ENCODE peak calls at places on chromosomes 11 and 22, in four cellular contexts. B is GM23338, E is fibroblast of villous mesenchyme, L is gastrocnemius medialis. X is an unnamed sample.

GRCh38 chr11:45754261-45754709 is 50.7 kb upstream of the SLC35C1 start:
- DNase-seq in L (no peak), B (peak; percentile 11), E (peak; percentile 65), X (no peak)

GRCh38 chr11:75429902-75430691 is 2.9 kb downstream of the KLHL35 start:
- DNase-seq in L (no peak), B (peak; percentile 74), E (peak; percentile 75), X (peak; percentile 58)

GRCh38 chr11:15006139-15006759 is 34.1 kb upstream of the CALCA start:
- DNase-seq in L (no peak), B (peak; percentile 84), E (peak; percentile 58), X (peak; percentile 65)

GRCh38 chr11:8777907-8778767 is 95.5 kb downstream of the RPL27A start:
- DNase-seq in B (no peak), L (peak; percentile 13), E (peak; percentile 60), X (peak; percentile 72)

GRCh38 chr22:47190276-47190956 is 428.0 kb downstream of the TBC1D22A start:
- DNase-seq in B (no peak), L (no peak), E (no peak), X (no peak)

GRCh38 chr11:36257351-36257750 is 31.9 kb downstream of the COMMD9 start:
- DNase-seq in L (no peak), E (peak; percentile 52), B (no peak), X (peak; percentile 62)

GRCh38 chr22:24358105-24358836 is 69.1 kb upstream of the ADORA2A start:
- DNase-seq in L (no peak), E (no peak), B (no peak), X (no peak)

GRCh38 chr11:20451568-20451967 is 64.1 kb downstream of the PRMT3 start:
- DNase-seq in L (no peak), E (peak; percentile 50), B (no peak), X (peak; percentile 66)

GRCh38 chr11:6333112-6333511 is 12.8 kb upstream of the CAVIN3 start:
- DNase-seq in E (no peak), B (no peak), L (no peak), X (no peak)

GRCh38 chr11:66860449-66860831 is 3.6 kb downstream of the LRFN4 start:
- DNase-seq in L (no peak), E (no peak), B (peak; percentile 53), X (no peak)

GRCh38 chr11:71282581-71283351 is 30.4 kb upstream of the SHANK2 start:
- DNase-seq in E (no peak), B (no peak), L (no peak), X (no peak)

GRCh38 chr11:63489879-63490278 is 1.1 kb downstream of the PLAAT5 start:
- DNase-seq in B (peak; percentile 74), E (peak; percentile 80), L (no peak), X (peak; percentile 26)

GRCh38 chr11:117219455-117219854 is 12.4 kb downstream of the PCSK7 start:
- DNase-seq in E (no peak), B (no peak), L (no peak), X (no peak)

GRCh38 chr22:25880524-25880923 is 138.5 kb downstream of the MYO18B start:
- DNase-seq in L (no peak), E (no peak), B (peak; percentile 25), X (no peak)
- TF ChIP-seq CTCF in L (no peak), E (no peak), B (peak; percentile 34), X (no peak)

DNA sequence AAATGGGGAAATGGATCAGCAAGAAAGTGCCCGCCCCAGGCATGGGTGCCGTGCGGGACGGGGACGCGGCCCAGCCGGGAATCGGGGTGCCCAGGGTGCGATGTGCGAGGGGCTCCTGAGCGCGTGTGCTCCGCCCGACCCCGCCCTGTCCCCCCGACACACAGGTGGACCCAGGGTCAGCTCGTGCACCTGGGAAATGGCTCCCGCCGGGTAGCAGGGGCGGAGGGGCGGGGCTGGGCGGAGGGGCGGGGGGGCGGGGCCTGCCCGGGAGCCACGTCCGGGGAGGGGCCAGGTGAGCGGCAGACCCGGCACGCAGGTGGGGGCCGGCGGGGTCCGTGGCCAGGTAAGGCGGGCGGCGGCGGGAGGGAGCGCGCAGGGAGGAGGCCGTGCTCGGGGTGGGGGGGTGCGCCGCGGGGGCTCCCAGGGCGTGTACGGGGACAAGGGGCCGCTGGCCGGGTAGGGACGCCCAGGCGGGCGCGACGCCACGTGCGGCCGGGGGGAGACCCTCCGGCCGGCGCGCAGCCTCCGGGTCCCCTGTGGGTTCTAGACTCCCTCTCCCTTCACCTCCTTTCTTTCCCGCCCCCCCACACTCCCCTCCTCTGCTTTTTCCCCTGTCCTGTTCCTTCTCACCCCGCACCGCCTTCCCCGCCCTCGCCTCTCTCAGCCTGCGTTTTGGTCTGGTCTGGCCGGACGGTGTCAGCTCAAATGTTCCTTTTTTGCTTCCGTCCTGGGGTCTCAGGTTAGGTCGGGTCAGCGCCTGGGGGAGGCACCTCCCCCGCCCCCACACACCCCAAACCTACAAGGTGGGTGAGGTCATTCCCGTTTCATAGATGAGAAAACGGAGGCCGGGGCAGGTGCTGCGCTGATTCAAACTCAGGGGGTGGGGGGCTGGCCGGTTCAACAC is at the start of gene ARHGAP8:
- DNase-seq in E (no peak), B (peak; percentile 85), L (no peak), X (no peak)
- TF ChIP-seq CTCF in E (no peak), B (no peak), L (no peak), X (no peak)

GRCh38 chr11:1261241-1262071 is 38.6 kb downstream of the MUC5B start:
- DNase-seq in L (no peak), E (no peak), B (no peak), X (no peak)

GRCh38 chr11:1259561-1259960 is 36.7 kb downstream of the MUC5B start:
- DNase-seq in L (no peak), E (no peak), B (no peak), X (no peak)

GRCh38 chr11:1259076-1259461 is 36.2 kb downstream of the MUC5B start:
- DNase-seq in L (no peak), B (no peak), E (no peak), X (no peak)

GRCh38 chr11:1260620-1261019 is 37.8 kb downstream of the MUC5B start:
- DNase-seq in E (no peak), L (no peak), B (no peak), X (no peak)

GRCh38 chr11:1260023-1260501 is 37.2 kb downstream of the MUC5B start:
- DNase-seq in L (no peak), B (peak; percentile 28), E (peak; percentile 5), X (peak; percentile 27)
- TF ChIP-seq CTCF in L (no peak), B (no peak), E (no peak), X (no peak)

DNA sequence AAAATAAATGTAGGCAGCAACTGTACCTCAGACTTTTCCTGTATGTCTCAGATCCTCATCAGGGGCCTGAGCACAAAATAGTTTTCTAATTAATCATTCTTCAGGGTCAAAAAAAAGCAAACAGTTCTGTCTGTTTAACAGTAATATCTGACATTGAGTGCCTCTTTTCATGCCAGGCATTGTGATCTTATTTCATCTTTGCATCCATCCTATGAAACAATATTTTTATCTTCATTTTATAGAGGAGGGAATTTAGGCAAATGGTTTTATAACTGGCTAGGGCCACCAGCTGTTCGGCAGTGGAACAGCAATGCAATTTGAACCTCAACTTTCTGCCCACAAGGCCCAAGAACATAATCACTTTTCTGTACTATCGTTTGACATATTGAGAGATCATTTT is 145.6 kb downstream of the WNT7B start:
- DNase-seq in E (peak; percentile 31), L (no peak), B (no peak), X (peak; percentile 28)
- TF ChIP-seq CTCF in E (peak; percentile 60), L (no peak), B (peak; percentile 50), X (peak; percentile 67)

GRCh38 chr22:43226368-43226979 is 39.5 kb upstream of the TTLL12 start:
- DNase-seq in E (peak; percentile 27), L (no peak), B (peak; percentile 87), X (no peak)
- TF ChIP-seq CTCF in E (peak; percentile 21), L (no peak), B (no peak), X (no peak)

GRCh38 chr22:50576070-50576469 is 2.2 kb downstream of the CPT1B start:
- DNase-seq in E (peak; percentile 57), L (no peak), B (peak; percentile 78), X (peak; percentile 56)
- TF ChIP-seq CTCF in E (peak; percentile 50), L (peak; percentile 4), B (peak; percentile 54), X (peak; percentile 41)

GRCh38 chr11:30023037-30023436 is 6.2 kb upstream of the KCNA4 start:
- DNase-seq in L (no peak), B (no peak), E (no peak), X (no peak)

GRCh38 chr11:30025396-30026139 is 8.7 kb upstream of the KCNA4 start:
- DNase-seq in B (peak; percentile 87), L (no peak), E (no peak), X (no peak)
- TF ChIP-seq CTCF in B (no peak), L (no peak), E (no peak), X (no peak)

GRCh38 chr22:29155966-29156365 is 49.7 kb upstream of the EMID1 start:
- DNase-seq in B (no peak), E (no peak), L (no peak), X (no peak)

GRCh38 chr22:29158546-29158945 is 47.1 kb upstream of the EMID1 start:
- DNase-seq in B (no peak), E (no peak), L (no peak), X (no peak)

GRCh38 chr22:29157759-29158535 is 47.7 kb upstream of the EMID1 start:
- DNase-seq in L (no peak), B (peak; percentile 65), E (no peak), X (no peak)

GRCh38 chr22:29154364-29155048 is 51.2 kb upstream of the EMID1 start:
- DNase-seq in L (peak; percentile 46), B (peak; percentile 85), E (peak; percentile 67), X (peak; percentile 50)

GRCh38 chr22:29156507-29156906 is 49.2 kb upstream of the EMID1 start:
- DNase-seq in E (no peak), B (peak; percentile 82), L (no peak), X (peak; percentile 2)
- TF ChIP-seq CTCF in E (peak; percentile 34), B (no peak), L (no peak), X (peak; percentile 14)